ENCODE peak calls at places on chromosomes 4 and X, in eight cellular contexts. K is mesenchymal stem cell; D is K562; L is tibial nerve; E is endodermal cell; X is ascending aorta; Y is PC-3; R is naive thymus-derived CD4-positive, alpha-beta T cell. C is an unnamed sample. For H3K9me3, the result is how much of the 10 kb centered on the place peaks cover.

GRCh38 chr4:41750158-41750623 is 1.7 kb upstream of the PHOX2B start:
- DNase-seq in D (no peak), X (no peak), L (no peak), R (no peak), Y (no peak), K (no peak), E (peak), C (no peak)

GRCh38 chr4:177447417-177448004 is 5.3 kb upstream of the AGA start:
- DNase-seq in D (no peak), Y (no peak), K (no peak), L (no peak), R (no peak), E (no peak), X (no peak), C (no peak)

GRCh38 chr4:57911203-57911602 is 801.0 kb upstream of the IGFBP7 start:
- DNase-seq in Y (no peak), K (no peak), E (no peak), X (no peak), R (no peak), L (no peak), D (no peak), C (no peak)

GRCh38 chrX:97683256-97683655 is 799.5 kb downstream of the RPA4 start:
- DNase-seq in K (no peak), X (no peak), D (no peak), L (no peak), E (no peak), R (no peak), Y (no peak), C (no peak)

GRCh38 chr4:67533112-67533511 is 12.2 kb downstream of the CENPC start:
- DNase-seq in Y (no peak), D (no peak), K (no peak), L (no peak), E (no peak), R (no peak), X (no peak), C (no peak)

GRCh38 chrX:94058728-94059382 is 384.8 kb downstream of the FAM133A start:
- DNase-seq in X (no peak), E (peak), K (no peak), Y (peak), R (no peak), L (no peak), D (peak), C (no peak)

GRCh38 chrX:107154787-107155620 is 36.4 kb upstream of the RBM41 start:
- DNase-seq in D (peak), Y (peak), L (no peak), X (no peak), K (peak), E (peak), R (peak), C (no peak)

GRCh38 chr4:25792843-25793242 is 69.9 kb downstream of the SEL1L3 start:
- DNase-seq in X (no peak), K (no peak), R (no peak), E (no peak), Y (no peak), D (no peak), L (no peak), C (no peak)

GRCh38 chr4:5632043-5632440 is 76.3 kb downstream of the EVC2 start:
- DNase-seq in E (no peak), X (peak), Y (no peak), L (no peak), R (no peak), D (no peak), K (no peak), C (no peak)

GRCh38 chr4:112817933-112818921 is 181.3 kb downstream of the LARP7 start:
- DNase-seq in D (no peak), R (peak), Y (peak), K (peak), E (peak), X (peak), L (peak), C (no peak)

DNA sequence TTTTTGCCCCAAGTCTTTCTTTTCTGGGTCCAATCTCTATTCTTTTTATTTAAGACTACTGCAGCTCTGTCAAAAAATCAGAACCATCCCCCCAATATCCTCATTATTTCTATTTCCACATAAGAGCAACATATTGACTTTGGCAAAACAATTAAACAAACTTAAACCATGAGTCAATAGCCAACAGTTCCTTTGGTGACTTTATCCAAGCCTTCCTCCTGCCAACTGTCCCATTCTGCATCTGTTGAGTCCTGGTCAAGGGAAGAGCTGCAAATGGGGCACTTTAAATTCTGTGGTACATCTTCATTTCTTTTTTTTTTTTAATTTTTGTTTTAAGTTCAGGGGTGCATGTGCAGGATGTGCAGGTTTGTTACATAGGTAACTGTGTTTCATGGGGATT is 1875.0 kb upstream of the PCDH7 start:
- DNase-seq in Y (peak), X (no peak), L (no peak), E (no peak), K (no peak), R (no peak), D (no peak), C (no peak)
- H3K9me3 ChIP-seq in Y (under half), X (under half), L (under half), E (under half), K (under half), R (under half), D (under half), C (under half)

DNA sequence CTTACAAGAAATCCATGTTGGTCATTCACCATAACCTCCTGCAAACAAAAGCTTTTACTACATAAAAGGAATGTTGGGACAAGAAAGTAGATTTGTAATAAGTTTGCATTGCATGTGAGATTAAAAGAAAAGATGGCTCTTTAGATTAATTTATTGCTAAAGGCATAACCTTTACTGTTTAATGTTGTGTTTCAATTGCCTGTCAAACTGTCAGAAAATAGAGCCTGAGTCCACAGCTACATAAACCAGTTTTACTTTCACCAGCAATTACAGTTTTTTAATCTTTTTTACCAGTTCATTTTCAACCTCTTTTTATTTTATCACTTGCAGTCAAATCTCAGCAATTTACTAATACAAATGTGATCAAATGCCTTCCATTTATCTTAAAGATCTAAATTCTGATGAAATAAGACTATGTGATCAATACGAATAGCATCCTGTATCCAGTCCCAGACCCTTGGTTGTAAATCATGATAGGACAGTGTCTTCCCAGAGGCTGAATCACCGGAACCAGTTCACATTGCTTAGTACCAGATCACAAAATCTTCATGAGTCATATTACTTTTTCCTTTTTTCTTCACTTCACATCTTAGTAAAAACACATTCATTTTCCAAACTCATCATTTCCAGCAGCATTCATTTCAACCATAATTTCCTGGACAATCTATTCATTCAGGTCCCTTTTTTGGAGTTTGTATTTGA is 95.4 kb upstream of the FRG1 start:
- DNase-seq in D (no peak), X (no peak), L (no peak), K (peak), Y (peak), R (no peak), E (no peak), C (no peak)
- H3K9me3 ChIP-seq in D (under half), X (under half), L (under half), K (under half), Y (under half), R (under half), E (under half), C (under half)

DNA sequence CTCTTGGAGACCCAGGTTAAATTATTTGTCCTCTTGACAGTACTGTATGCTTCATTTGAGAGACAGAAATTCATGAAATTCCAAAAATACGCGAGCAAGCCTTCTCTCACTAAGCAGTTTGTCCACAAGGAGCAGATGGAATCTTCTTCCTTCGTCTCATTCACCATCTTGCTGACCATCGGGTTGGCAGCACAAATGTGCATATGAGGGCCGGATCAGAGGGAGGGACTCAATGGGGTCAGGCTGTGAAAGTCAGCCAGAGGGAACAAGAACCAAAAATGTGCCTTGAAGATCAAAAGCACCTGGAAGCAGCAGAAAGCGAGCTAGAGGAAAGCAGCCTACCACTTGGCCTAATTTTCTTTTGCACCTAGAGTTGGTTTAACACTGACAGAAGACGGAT is 16.4 kb downstream of the NHSL2 start:
- DNase-seq in L (no peak), E (no peak), X (no peak), R (no peak), D (no peak), K (no peak), Y (no peak), C (no peak)
- H3K9me3 ChIP-seq in L (under half), E (under half), X (under half), R (under half), D (under half), K (under half), Y (under half), C (under half)

GRCh38 chr4:304987-305680 is at the start of gene ZNF732:
- DNase-seq in Y (no peak), R (no peak), E (no peak), X (no peak), D (peak), L (no peak), K (peak), C (no peak)
- H3K9me3 ChIP-seq in Y (under half), R (under half), E (half or more), X (under half), D (under half), L (under half), K (half or more), C (under half)